ENCODE peak calls at places on chromosome 10, in seven cellular contexts. One of them, this sample, is unnamed.

GRCh38 chr10:103859161-103860141 is 4.1 kb upstream of the SH3PXD2A start:
- DNase-seq in SK-MEL-5: peak
- DNase-seq in left ventricle myocardium inferior: no peak
- DNase-seq in stimulated activated CD4-positive, alpha-beta T cell treated with anti-CD3 and anti-CD28 coated beads, Interleukin-2, amount 100 ng/mL, for 24 hours: peak
- DNase-seq in NCI-H1105 treated with DMSO at 0.1 percent for 48 hours: peak
- DNase-seq in naive B cell: peak
- DNase-seq in KG1: peak
- DNase-seq in this sample: no peak

GRCh38 chr10:87585565-87586514 is 73.8 kb upstream of the PAPSS2 start:
- DNase-seq in naive B cell: no peak
- DNase-seq in NCI-H1105 treated with DMSO at 0.1 percent for 48 hours: peak
- DNase-seq in SK-MEL-5: peak
- DNase-seq in KG1: no peak
- DNase-seq in stimulated activated CD4-positive, alpha-beta T cell treated with anti-CD3 and anti-CD28 coated beads, Interleukin-2, amount 100 ng/mL, for 24 hours: no peak
- DNase-seq in left ventricle myocardium inferior: no peak
- DNase-seq in this sample: no peak

GRCh38 chr10:72034040-72034499 is 54.3 kb downstream of the SPOCK2 start:
- DNase-seq in stimulated activated CD4-positive, alpha-beta T cell treated with anti-CD3 and anti-CD28 coated beads, Interleukin-2, amount 100 ng/mL, for 24 hours: no peak
- DNase-seq in NCI-H1105 treated with DMSO at 0.1 percent for 48 hours: no peak
- DNase-seq in SK-MEL-5: no peak
- DNase-seq in KG1: no peak
- DNase-seq in naive B cell: no peak
- DNase-seq in left ventricle myocardium inferior: no peak
- DNase-seq in this sample: no peak

GRCh38 chr10:18542832-18543231 is 108.6 kb downstream of the NSUN6 start:
- DNase-seq in SK-MEL-5: no peak
- DNase-seq in KG1: no peak
- DNase-seq in NCI-H1105 treated with DMSO at 0.1 percent for 48 hours: no peak
- DNase-seq in stimulated activated CD4-positive, alpha-beta T cell treated with anti-CD3 and anti-CD28 coated beads, Interleukin-2, amount 100 ng/mL, for 24 hours: no peak
- DNase-seq in left ventricle myocardium inferior: no peak
- DNase-seq in naive B cell: no peak
- DNase-seq in this sample: no peak

GRCh38 chr10:7432884-7433726 is 22.3 kb upstream of the SFMBT2 start:
- DNase-seq in NCI-H1105 treated with DMSO at 0.1 percent for 48 hours: no peak
- DNase-seq in naive B cell: no peak
- DNase-seq in SK-MEL-5: peak
- DNase-seq in KG1: no peak
- DNase-seq in stimulated activated CD4-positive, alpha-beta T cell treated with anti-CD3 and anti-CD28 coated beads, Interleukin-2, amount 100 ng/mL, for 24 hours: no peak
- DNase-seq in left ventricle myocardium inferior: no peak
- DNase-seq in this sample: no peak

GRCh38 chr10:48935141-48935540 is 4.5 kb downstream of the LRRC18 start:
- DNase-seq in SK-MEL-5: no peak
- DNase-seq in stimulated activated CD4-positive, alpha-beta T cell treated with anti-CD3 and anti-CD28 coated beads, Interleukin-2, amount 100 ng/mL, for 24 hours: no peak
- DNase-seq in naive B cell: no peak
- DNase-seq in left ventricle myocardium inferior: no peak
- DNase-seq in KG1: no peak
- DNase-seq in NCI-H1105 treated with DMSO at 0.1 percent for 48 hours: no peak
- DNase-seq in this sample: peak

GRCh38 chr10:51522858-51523257 is 176.5 kb downstream of the CSTF2T start:
- DNase-seq in NCI-H1105 treated with DMSO at 0.1 percent for 48 hours: no peak
- DNase-seq in naive B cell: no peak
- DNase-seq in stimulated activated CD4-positive, alpha-beta T cell treated with anti-CD3 and anti-CD28 coated beads, Interleukin-2, amount 100 ng/mL, for 24 hours: no peak
- DNase-seq in SK-MEL-5: no peak
- DNase-seq in left ventricle myocardium inferior: no peak
- DNase-seq in KG1: no peak
- DNase-seq in this sample: no peak

GRCh38 chr10:104317195-104318095 is 20.8 kb downstream of the ITPRIP start:
- DNase-seq in naive B cell: no peak
- DNase-seq in KG1: no peak
- DNase-seq in stimulated activated CD4-positive, alpha-beta T cell treated with anti-CD3 and anti-CD28 coated beads, Interleukin-2, amount 100 ng/mL, for 24 hours: no peak
- DNase-seq in NCI-H1105 treated with DMSO at 0.1 percent for 48 hours: no peak
- DNase-seq in SK-MEL-5: no peak
- DNase-seq in left ventricle myocardium inferior: no peak
- DNase-seq in this sample: peak

GRCh38 chr10:33258951-33259350 is 75.5 kb downstream of the NRP1 start:
- DNase-seq in SK-MEL-5: peak
- DNase-seq in left ventricle myocardium inferior: no peak
- DNase-seq in stimulated activated CD4-positive, alpha-beta T cell treated with anti-CD3 and anti-CD28 coated beads, Interleukin-2, amount 100 ng/mL, for 24 hours: no peak
- DNase-seq in NCI-H1105 treated with DMSO at 0.1 percent for 48 hours: no peak
- DNase-seq in naive B cell: no peak
- DNase-seq in KG1: no peak
- DNase-seq in this sample: no peak

GRCh38 chr10:93503075-93503474 is 6.7 kb downstream of the CEP55 start:
- DNase-seq in naive B cell: no peak
- DNase-seq in left ventricle myocardium inferior: no peak
- DNase-seq in stimulated activated CD4-positive, alpha-beta T cell treated with anti-CD3 and anti-CD28 coated beads, Interleukin-2, amount 100 ng/mL, for 24 hours: no peak
- DNase-seq in KG1: no peak
- DNase-seq in NCI-H1105 treated with DMSO at 0.1 percent for 48 hours: no peak
- DNase-seq in SK-MEL-5: no peak
- DNase-seq in this sample: no peak

GRCh38 chr10:47020491-47020890 is 109.3 kb downstream of the PTPN20 start:
- DNase-seq in SK-MEL-5: no peak
- DNase-seq in NCI-H1105 treated with DMSO at 0.1 percent for 48 hours: no peak
- DNase-seq in left ventricle myocardium inferior: no peak
- DNase-seq in KG1: no peak
- DNase-seq in stimulated activated CD4-positive, alpha-beta T cell treated with anti-CD3 and anti-CD28 coated beads, Interleukin-2, amount 100 ng/mL, for 24 hours: no peak
- DNase-seq in naive B cell: no peak
- DNase-seq in this sample: no peak

GRCh38 chr10:38112159-38112558 is 18.0 kb downstream of the ZNF37A start:
- DNase-seq in KG1: no peak
- DNase-seq in left ventricle myocardium inferior: no peak
- DNase-seq in NCI-H1105 treated with DMSO at 0.1 percent for 48 hours: no peak
- DNase-seq in naive B cell: no peak
- DNase-seq in SK-MEL-5: no peak
- DNase-seq in stimulated activated CD4-positive, alpha-beta T cell treated with anti-CD3 and anti-CD28 coated beads, Interleukin-2, amount 100 ng/mL, for 24 hours: no peak
- DNase-seq in this sample: no peak

GRCh38 chr10:52115823-52116222 is 198.3 kb upstream of the DKK1 start:
- DNase-seq in left ventricle myocardium inferior: no peak
- DNase-seq in naive B cell: no peak
- DNase-seq in stimulated activated CD4-positive, alpha-beta T cell treated with anti-CD3 and anti-CD28 coated beads, Interleukin-2, amount 100 ng/mL, for 24 hours: no peak
- DNase-seq in KG1: no peak
- DNase-seq in SK-MEL-5: no peak
- DNase-seq in NCI-H1105 treated with DMSO at 0.1 percent for 48 hours: no peak
- DNase-seq in this sample: no peak

GRCh38 chr10:16423599-16423998 is 13.2 kb upstream of the PTER start:
- DNase-seq in KG1: no peak
- DNase-seq in SK-MEL-5: no peak
- DNase-seq in left ventricle myocardium inferior: no peak
- DNase-seq in naive B cell: no peak
- DNase-seq in NCI-H1105 treated with DMSO at 0.1 percent for 48 hours: no peak
- DNase-seq in stimulated activated CD4-positive, alpha-beta T cell treated with anti-CD3 and anti-CD28 coated beads, Interleukin-2, amount 100 ng/mL, for 24 hours: no peak
- DNase-seq in this sample: no peak

GRCh38 chr10:25363638-25364037 is 188.8 kb downstream of the GPR158 start:
- DNase-seq in NCI-H1105 treated with DMSO at 0.1 percent for 48 hours: no peak
- DNase-seq in naive B cell: no peak
- DNase-seq in stimulated activated CD4-positive, alpha-beta T cell treated with anti-CD3 and anti-CD28 coated beads, Interleukin-2, amount 100 ng/mL, for 24 hours: no peak
- DNase-seq in KG1: no peak
- DNase-seq in left ventricle myocardium inferior: no peak
- DNase-seq in SK-MEL-5: no peak
- DNase-seq in this sample: no peak

GRCh38 chr10:82934429-82934828 is 1059.4 kb downstream of the NRG3 start:
- DNase-seq in NCI-H1105 treated with DMSO at 0.1 percent for 48 hours: no peak
- DNase-seq in stimulated activated CD4-positive, alpha-beta T cell treated with anti-CD3 and anti-CD28 coated beads, Interleukin-2, amount 100 ng/mL, for 24 hours: no peak
- DNase-seq in SK-MEL-5: peak
- DNase-seq in KG1: no peak
- DNase-seq in naive B cell: no peak
- DNase-seq in left ventricle myocardium inferior: no peak
- DNase-seq in this sample: no peak

GRCh38 chr10:21368022-21368582 is 157.4 kb downstream of the SKIDA1 start:
- DNase-seq in NCI-H1105 treated with DMSO at 0.1 percent for 48 hours: no peak
- DNase-seq in stimulated activated CD4-positive, alpha-beta T cell treated with anti-CD3 and anti-CD28 coated beads, Interleukin-2, amount 100 ng/mL, for 24 hours: no peak
- DNase-seq in KG1: no peak
- DNase-seq in SK-MEL-5: no peak
- DNase-seq in left ventricle myocardium inferior: no peak
- DNase-seq in naive B cell: no peak
- DNase-seq in this sample: no peak

GRCh38 chr10:93294004-93294403 is 188.1 kb downstream of the MYOF start:
- DNase-seq in KG1: no peak
- DNase-seq in left ventricle myocardium inferior: no peak
- DNase-seq in NCI-H1105 treated with DMSO at 0.1 percent for 48 hours: no peak
- DNase-seq in stimulated activated CD4-positive, alpha-beta T cell treated with anti-CD3 and anti-CD28 coated beads, Interleukin-2, amount 100 ng/mL, for 24 hours: no peak
- DNase-seq in SK-MEL-5: peak
- DNase-seq in naive B cell: no peak
- DNase-seq in this sample: no peak

GRCh38 chr10:73246783-73247508 is at the start of gene DNAJC9:
- DNase-seq in KG1: peak
- DNase-seq in SK-MEL-5: peak
- DNase-seq in naive B cell: peak
- DNase-seq in left ventricle myocardium inferior: peak
- DNase-seq in NCI-H1105 treated with DMSO at 0.1 percent for 48 hours: peak
- DNase-seq in stimulated activated CD4-positive, alpha-beta T cell treated with anti-CD3 and anti-CD28 coated beads, Interleukin-2, amount 100 ng/mL, for 24 hours: peak
- DNase-seq in this sample: peak

GRCh38 chr10:93915603-93916002 is 21.8 kb downstream of the SLC35G1 start:
- DNase-seq in SK-MEL-5: no peak
- DNase-seq in NCI-H1105 treated with DMSO at 0.1 percent for 48 hours: no peak
- DNase-seq in stimulated activated CD4-positive, alpha-beta T cell treated with anti-CD3 and anti-CD28 coated beads, Interleukin-2, amount 100 ng/mL, for 24 hours: no peak
- DNase-seq in KG1: no peak
- DNase-seq in left ventricle myocardium inferior: no peak
- DNase-seq in naive B cell: no peak
- DNase-seq in this sample: no peak

GRCh38 chr10:129741978-129742741 is 221.9 kb downstream of the EBF3 start:
- DNase-seq in SK-MEL-5: no peak
- DNase-seq in NCI-H1105 treated with DMSO at 0.1 percent for 48 hours: no peak
- DNase-seq in stimulated activated CD4-positive, alpha-beta T cell treated with anti-CD3 and anti-CD28 coated beads, Interleukin-2, amount 100 ng/mL, for 24 hours: no peak
- DNase-seq in KG1: no peak
- DNase-seq in left ventricle myocardium inferior: no peak
- DNase-seq in naive B cell: no peak
- DNase-seq in this sample: peak

GRCh38 chr10:34491666-34492065 is 323.4 kb downstream of the PARD3 start:
- DNase-seq in stimulated activated CD4-positive, alpha-beta T cell treated with anti-CD3 and anti-CD28 coated beads, Interleukin-2, amount 100 ng/mL, for 24 hours: no peak
- DNase-seq in KG1: no peak
- DNase-seq in SK-MEL-5: no peak
- DNase-seq in NCI-H1105 treated with DMSO at 0.1 percent for 48 hours: peak
- DNase-seq in left ventricle myocardium inferior: no peak
- DNase-seq in naive B cell: no peak
- DNase-seq in this sample: no peak

GRCh38 chr10:102785818-102786217 is 42.1 kb downstream of the WBP1L start:
- DNase-seq in NCI-H1105 treated with DMSO at 0.1 percent for 48 hours: no peak
- DNase-seq in left ventricle myocardium inferior: no peak
- DNase-seq in KG1: no peak
- DNase-seq in SK-MEL-5: no peak
- DNase-seq in naive B cell: no peak
- DNase-seq in stimulated activated CD4-positive, alpha-beta T cell treated with anti-CD3 and anti-CD28 coated beads, Interleukin-2, amount 100 ng/mL, for 24 hours: no peak
- DNase-seq in this sample: no peak

GRCh38 chr10:72886596-72887522 is 6.7 kb upstream of the OIT3 start:
- DNase-seq in naive B cell: no peak
- DNase-seq in KG1: no peak
- DNase-seq in NCI-H1105 treated with DMSO at 0.1 percent for 48 hours: peak
- DNase-seq in stimulated activated CD4-positive, alpha-beta T cell treated with anti-CD3 and anti-CD28 coated beads, Interleukin-2, amount 100 ng/mL, for 24 hours: peak
- DNase-seq in left ventricle myocardium inferior: no peak
- DNase-seq in SK-MEL-5: no peak
- DNase-seq in this sample: no peak

GRCh38 chr10:122541541-122542002 is 19.0 kb upstream of the DMBT1 start:
- DNase-seq in NCI-H1105 treated with DMSO at 0.1 percent for 48 hours: no peak
- DNase-seq in KG1: no peak
- DNase-seq in stimulated activated CD4-positive, alpha-beta T cell treated with anti-CD3 and anti-CD28 coated beads, Interleukin-2, amount 100 ng/mL, for 24 hours: no peak
- DNase-seq in naive B cell: no peak
- DNase-seq in left ventricle myocardium inferior: no peak
- DNase-seq in SK-MEL-5: peak
- DNase-seq in this sample: no peak

GRCh38 chr10:28463676-28464395 is 69.1 kb upstream of the WAC start:
- DNase-seq in naive B cell: no peak
- DNase-seq in left ventricle myocardium inferior: no peak
- DNase-seq in stimulated activated CD4-positive, alpha-beta T cell treated with anti-CD3 and anti-CD28 coated beads, Interleukin-2, amount 100 ng/mL, for 24 hours: no peak
- DNase-seq in KG1: no peak
- DNase-seq in SK-MEL-5: no peak
- DNase-seq in NCI-H1105 treated with DMSO at 0.1 percent for 48 hours: no peak
- DNase-seq in this sample: no peak

GRCh38 chr10:44857363-44858016 is 53.6 kb upstream of the TMEM72 start:
- DNase-seq in KG1: no peak
- DNase-seq in naive B cell: peak
- DNase-seq in NCI-H1105 treated with DMSO at 0.1 percent for 48 hours: peak
- DNase-seq in SK-MEL-5: peak
- DNase-seq in left ventricle myocardium inferior: peak
- DNase-seq in stimulated activated CD4-positive, alpha-beta T cell treated with anti-CD3 and anti-CD28 coated beads, Interleukin-2, amount 100 ng/mL, for 24 hours: peak
- DNase-seq in this sample: no peak

GRCh38 chr10:118971876-118972275 is 57.6 kb upstream of the NANOS1 start:
- DNase-seq in KG1: no peak
- DNase-seq in stimulated activated CD4-positive, alpha-beta T cell treated with anti-CD3 and anti-CD28 coated beads, Interleukin-2, amount 100 ng/mL, for 24 hours: no peak
- DNase-seq in left ventricle myocardium inferior: no peak
- DNase-seq in SK-MEL-5: no peak
- DNase-seq in NCI-H1105 treated with DMSO at 0.1 percent for 48 hours: no peak
- DNase-seq in naive B cell: no peak
- DNase-seq in this sample: no peak

GRCh38 chr10:90289037-90289436 is 568.8 kb downstream of the HTR7 start:
- DNase-seq in KG1: no peak
- DNase-seq in naive B cell: no peak
- DNase-seq in SK-MEL-5: no peak
- DNase-seq in NCI-H1105 treated with DMSO at 0.1 percent for 48 hours: no peak
- DNase-seq in left ventricle myocardium inferior: no peak
- DNase-seq in stimulated activated CD4-positive, alpha-beta T cell treated with anti-CD3 and anti-CD28 coated beads, Interleukin-2, amount 100 ng/mL, for 24 hours: no peak
- DNase-seq in this sample: no peak

GRCh38 chr10:50851884-50852671 is 33.3 kb downstream of the A1CF start:
- DNase-seq in SK-MEL-5: no peak
- DNase-seq in stimulated activated CD4-positive, alpha-beta T cell treated with anti-CD3 and anti-CD28 coated beads, Interleukin-2, amount 100 ng/mL, for 24 hours: no peak
- DNase-seq in NCI-H1105 treated with DMSO at 0.1 percent for 48 hours: no peak
- DNase-seq in left ventricle myocardium inferior: no peak
- DNase-seq in naive B cell: no peak
- DNase-seq in KG1: no peak
- DNase-seq in this sample: no peak

GRCh38 chr10:62582804-62583208 is 208.6 kb downstream of the ZNF365 start:
- DNase-seq in SK-MEL-5: no peak
- DNase-seq in stimulated activated CD4-positive, alpha-beta T cell treated with anti-CD3 and anti-CD28 coated beads, Interleukin-2, amount 100 ng/mL, for 24 hours: no peak
- DNase-seq in NCI-H1105 treated with DMSO at 0.1 percent for 48 hours: no peak
- DNase-seq in naive B cell: no peak
- DNase-seq in left ventricle myocardium inferior: peak
- DNase-seq in KG1: no peak
- DNase-seq in this sample: peak

GRCh38 chr10:27223964-27224363 is 16.6 kb downstream of the ACBD5 start:
- DNase-seq in NCI-H1105 treated with DMSO at 0.1 percent for 48 hours: no peak
- DNase-seq in left ventricle myocardium inferior: no peak
- DNase-seq in stimulated activated CD4-positive, alpha-beta T cell treated with anti-CD3 and anti-CD28 coated beads, Interleukin-2, amount 100 ng/mL, for 24 hours: peak
- DNase-seq in KG1: no peak
- DNase-seq in SK-MEL-5: peak
- DNase-seq in naive B cell: peak
- DNase-seq in this sample: no peak

GRCh38 chr10:25017247-25017590 is 807 bp downstream of the THNSL1 start:
- DNase-seq in KG1: peak
- DNase-seq in naive B cell: no peak
- DNase-seq in left ventricle myocardium inferior: no peak
- DNase-seq in SK-MEL-5: no peak
- DNase-seq in NCI-H1105 treated with DMSO at 0.1 percent for 48 hours: peak
- DNase-seq in stimulated activated CD4-positive, alpha-beta T cell treated with anti-CD3 and anti-CD28 coated beads, Interleukin-2, amount 100 ng/mL, for 24 hours: peak
- DNase-seq in this sample: no peak

GRCh38 chr10:102405632-102406031 is 10.1 kb downstream of the NFKB2 start:
- DNase-seq in NCI-H1105 treated with DMSO at 0.1 percent for 48 hours: no peak
- DNase-seq in SK-MEL-5: no peak
- DNase-seq in left ventricle myocardium inferior: no peak
- DNase-seq in stimulated activated CD4-positive, alpha-beta T cell treated with anti-CD3 and anti-CD28 coated beads, Interleukin-2, amount 100 ng/mL, for 24 hours: no peak
- DNase-seq in naive B cell: no peak
- DNase-seq in KG1: no peak
- DNase-seq in this sample: no peak

GRCh38 chr10:30092151-30092790 is 32.9 kb upstream of the JCAD start:
- DNase-seq in NCI-H1105 treated with DMSO at 0.1 percent for 48 hours: no peak
- DNase-seq in SK-MEL-5: no peak
- DNase-seq in stimulated activated CD4-positive, alpha-beta T cell treated with anti-CD3 and anti-CD28 coated beads, Interleukin-2, amount 100 ng/mL, for 24 hours: no peak
- DNase-seq in naive B cell: no peak
- DNase-seq in left ventricle myocardium inferior: no peak
- DNase-seq in KG1: no peak
- DNase-seq in this sample: no peak

GRCh38 chr10:19767876-19768275 is 48.4 kb upstream of the PLXDC2 start:
- DNase-seq in naive B cell: no peak
- DNase-seq in left ventricle myocardium inferior: no peak
- DNase-seq in KG1: no peak
- DNase-seq in SK-MEL-5: no peak
- DNase-seq in NCI-H1105 treated with DMSO at 0.1 percent for 48 hours: no peak
- DNase-seq in stimulated activated CD4-positive, alpha-beta T cell treated with anti-CD3 and anti-CD28 coated beads, Interleukin-2, amount 100 ng/mL, for 24 hours: no peak
- DNase-seq in this sample: no peak

GRCh38 chr10:21010615-21011014 is 113.5 kb upstream of the NEBL start:
- DNase-seq in NCI-H1105 treated with DMSO at 0.1 percent for 48 hours: no peak
- DNase-seq in KG1: no peak
- DNase-seq in stimulated activated CD4-positive, alpha-beta T cell treated with anti-CD3 and anti-CD28 coated beads, Interleukin-2, amount 100 ng/mL, for 24 hours: no peak
- DNase-seq in SK-MEL-5: no peak
- DNase-seq in left ventricle myocardium inferior: no peak
- DNase-seq in naive B cell: no peak
- DNase-seq in this sample: no peak

GRCh38 chr10:71228875-71229720 is 16.7 kb downstream of the UNC5B start:
- DNase-seq in SK-MEL-5: no peak
- DNase-seq in left ventricle myocardium inferior: no peak
- DNase-seq in KG1: no peak
- DNase-seq in naive B cell: no peak
- DNase-seq in NCI-H1105 treated with DMSO at 0.1 percent for 48 hours: no peak
- DNase-seq in stimulated activated CD4-positive, alpha-beta T cell treated with anti-CD3 and anti-CD28 coated beads, Interleukin-2, amount 100 ng/mL, for 24 hours: no peak
- DNase-seq in this sample: no peak